ENCODE peak calls at places on chromosomes 1 and 21, in eight cellular contexts. O, J, A, W, X, Y, K and Z are unnamed samples. For H3K9me3, the result is how much of the 10 kb centered on the place peaks cover.

GRCh38 chr1:156444407-156445001 is 56.1 kb downstream of the MEF2D start:
- DNase-seq in O (no peak), J (no peak), A (no peak), W (no peak), X (no peak), Y (peak), K (no peak), Z (no peak)

GRCh38 chr1:20587639-20588017 is 1.3 kb upstream of the CDA start:
- DNase-seq in O (no peak), J (peak), A (no peak), W (no peak), X (no peak), Y (no peak), K (no peak), Z (no peak)

GRCh38 chr1:236081546-236082227 is 16.8 kb upstream of the NID1 start:
- DNase-seq in O (no peak), J (no peak), A (no peak), W (no peak), X (no peak), Y (no peak), K (no peak), Z (no peak)

GRCh38 chr1:98546319-98546718 is 115.2 kb upstream of the SNX7 start:
- DNase-seq in O (no peak), J (no peak), A (no peak), W (no peak), X (no peak), Y (no peak), K (no peak), Z (no peak)

GRCh38 chr1:3454811-3455618 is 550 bp downstream of the ARHGEF16 start:
- DNase-seq in O (peak), J (no peak), A (no peak), W (peak), X (no peak), Y (no peak), K (no peak), Z (no peak)

GRCh38 chr1:78687914-78688313 is 38.3 kb downstream of the IFI44 start:
- DNase-seq in O (no peak), J (no peak), A (no peak), W (no peak), X (no peak), Y (no peak), K (no peak), Z (no peak)

GRCh38 chr1:19418503-19418971 is 66.8 kb downstream of the CAPZB start:
- DNase-seq in O (no peak), J (no peak), A (no peak), W (no peak), X (no peak), Y (no peak), K (no peak), Z (no peak)

GRCh38 chr1:109341944-109342925 is 35.4 kb upstream of the MYBPHL start:
- DNase-seq in O (no peak), J (no peak), A (no peak), W (no peak), X (no peak), Y (no peak), K (no peak), Z (no peak)

GRCh38 chr1:19481826-19482398 is 3.4 kb downstream of the CAPZB start:
- DNase-seq in O (no peak), J (no peak), A (no peak), W (no peak), X (no peak), Y (no peak), K (no peak), Z (no peak)

GRCh38 chr1:235697517-235697916 is 47.9 kb upstream of the GNG4 start:
- DNase-seq in O (no peak), J (no peak), A (no peak), W (no peak), X (no peak), Y (peak), K (no peak), Z (no peak)

GRCh38 chr1:179867493-179868330 is 9.9 kb downstream of the TOR1AIP2 start:
- DNase-seq in O (no peak), J (peak), A (peak), W (no peak), X (no peak), Y (peak), K (no peak), Z (no peak)

GRCh38 chr1:86335906-86336305 is 60.2 kb downstream of the ODF2L start:
- DNase-seq in O (no peak), J (no peak), A (no peak), W (no peak), X (no peak), Y (no peak), K (no peak), Z (no peak)

GRCh38 chr1:228372183-228373003 is 34.2 kb downstream of the TRIM11 start:
- DNase-seq in O (peak), J (no peak), A (no peak), W (peak), X (no peak), Y (no peak), K (no peak), Z (no peak)

GRCh38 chr1:53688703-53689102 is 50.3 kb downstream of the GLIS1 start:
- DNase-seq in O (no peak), J (no peak), A (no peak), W (no peak), X (no peak), Y (no peak), K (no peak), Z (no peak)

GRCh38 chr1:65527211-65527610 is 106.7 kb downstream of the LEPR start:
- DNase-seq in O (no peak), J (no peak), A (no peak), W (no peak), X (no peak), Y (no peak), K (no peak), Z (no peak)

GRCh38 chr1:93317207-93317606 is 28.5 kb upstream of the DR1 start:
- DNase-seq in O (peak), J (peak), A (no peak), W (no peak), X (no peak), Y (no peak), K (no peak), Z (no peak)

GRCh38 chr1:216750031-216750627 is 26.9 kb upstream of the ESRRG start:
- DNase-seq in O (no peak), J (no peak), A (no peak), W (no peak), X (no peak), Y (no peak), K (no peak), Z (no peak)

GRCh38 chr1:43372172-43372571 is 4.4 kb upstream of the ELOVL1 start:
- DNase-seq in O (no peak), J (no peak), A (no peak), W (no peak), X (no peak), Y (no peak), K (no peak), Z (no peak)

GRCh38 chr1:182134257-182134656 is 72.7 kb upstream of the ZNF648 start:
- DNase-seq in O (no peak), J (no peak), A (no peak), W (no peak), X (no peak), Y (no peak), K (no peak), Z (no peak)

GRCh38 chr1:168301664-168302320 is 21.1 kb downstream of the TBX19 start:
- DNase-seq in O (no peak), J (no peak), A (no peak), W (no peak), X (no peak), Y (no peak), K (no peak), Z (no peak)

GRCh38 chr1:222370911-222371717 is 176.8 kb downstream of the HHIPL2 start:
- DNase-seq in O (no peak), J (no peak), A (no peak), W (no peak), X (no peak), Y (no peak), K (no peak), Z (no peak)

GRCh38 chr1:175385316-175385715 is 192.7 kb upstream of the KIAA0040 start:
- DNase-seq in O (no peak), J (no peak), A (no peak), W (no peak), X (no peak), Y (no peak), K (no peak), Z (no peak)

GRCh38 chr21:42769820-42770716 is 109.3 kb downstream of the WDR4 start:
- DNase-seq in O (no peak), J (no peak), A (no peak), W (no peak), X (no peak), Y (no peak), K (no peak), Z (no peak)

GRCh38 chr1:51850420-51851297 is 27.9 kb downstream of the NRDC start:
- DNase-seq in O (no peak), J (no peak), A (no peak), W (no peak), X (no peak), Y (no peak), K (no peak), Z (no peak)

GRCh38 chr1:225451840-225452515 is 24.1 kb upstream of the LBR start:
- DNase-seq in O (no peak), J (peak), A (no peak), W (no peak), X (no peak), Y (no peak), K (no peak), Z (no peak)

GRCh38 chr1:211258756-211259595 is at the start of gene RCOR3:
- DNase-seq in O (peak), J (peak), A (peak), W (peak), X (peak), Y (peak), K (peak), Z (peak)

GRCh38 chr1:185804608-185805007 is 70.4 kb downstream of the HMCN1 start:
- DNase-seq in O (no peak), J (no peak), A (no peak), W (no peak), X (no peak), Y (no peak), K (no peak), Z (no peak)

GRCh38 chr1:207644852-207645631 is at the start of gene CR1L:
- DNase-seq in O (peak), J (peak), A (peak), W (peak), X (peak), Y (peak), K (no peak), Z (peak)

GRCh38 chr1:25706146-25707089 is 89.8 kb downstream of the MAN1C1 start:
- DNase-seq in O (no peak), J (no peak), A (no peak), W (no peak), X (no peak), Y (no peak), K (no peak), Z (no peak)

GRCh38 chr1:56061824-56062223 is 517.5 kb downstream of the PLPP3 start:
- DNase-seq in O (no peak), J (no peak), A (no peak), W (no peak), X (no peak), Y (no peak), K (no peak), Z (no peak)

DNA sequence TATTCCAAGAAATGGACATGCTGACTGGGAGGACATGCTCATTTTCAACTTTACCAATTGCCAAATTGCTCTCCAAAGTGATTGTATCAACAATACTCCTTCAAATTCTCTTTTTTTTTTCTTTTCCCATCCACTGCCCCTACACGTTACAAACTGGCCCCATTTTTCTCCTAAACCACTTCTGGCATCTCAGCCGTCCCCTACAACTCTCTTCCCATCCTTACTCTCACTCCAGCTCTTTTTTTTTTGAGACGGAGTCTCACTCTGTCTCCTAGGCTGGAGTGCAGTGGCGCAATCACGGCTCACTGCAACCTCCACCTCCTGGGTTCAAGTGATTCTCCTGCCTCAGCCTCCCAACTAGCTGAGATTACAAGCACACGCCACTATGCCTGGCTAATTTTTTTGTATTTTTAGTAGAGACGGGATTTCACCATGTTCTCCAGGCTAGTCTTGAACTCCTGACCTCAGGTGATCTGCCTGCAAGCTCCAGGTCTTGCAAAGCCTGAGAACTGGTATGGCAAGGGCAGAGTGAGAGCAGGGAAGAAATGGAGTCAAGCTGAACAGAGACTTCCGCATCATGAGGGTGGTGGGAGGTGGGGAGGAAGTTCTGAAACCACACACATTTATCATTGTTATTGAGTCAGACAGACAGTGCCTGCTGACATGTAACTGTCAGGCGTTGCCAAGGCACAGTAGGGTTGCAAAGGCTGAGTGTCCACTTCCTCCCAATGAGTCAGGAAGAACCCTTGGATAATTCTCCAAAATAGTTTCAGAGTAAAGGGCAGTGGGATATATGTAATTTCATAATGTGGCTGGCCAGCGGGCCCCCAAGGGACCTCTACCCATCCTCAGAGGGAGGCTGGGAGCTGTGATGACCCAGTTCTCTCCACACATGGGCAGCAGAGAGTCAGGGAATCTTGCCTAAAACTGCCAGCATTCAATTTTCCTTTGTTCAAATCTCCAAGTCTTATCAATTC is 17.4 kb downstream of the CELA3A start:
- DNase-seq in O (peak), J (peak), A (peak), W (peak), X (no peak), Y (peak), K (no peak), Z (no peak)
- H3K4me3 ChIP-seq in O (no peak), J (no peak), A (no peak), W (no peak), X (no peak), Y (no peak), K (no peak), Z (no peak)

GRCh38 chr1:49627781-49628180 is 396.0 kb downstream of the AGBL4 start:
- DNase-seq in O (no peak), J (no peak), A (no peak), W (no peak), X (no peak), Y (no peak), K (no peak), Z (no peak)
- H3K9me3 ChIP-seq in O (under half), J (under half), A (under half), W (under half), X (under half), Y (under half), K (under half), Z (under half)

GRCh38 chr1:83996621-83997020 is 2.3 kb downstream of the TTLL7 start:
- DNase-seq in O (no peak), J (no peak), A (no peak), W (no peak), X (no peak), Y (no peak), K (no peak), Z (no peak)
- H3K27ac ChIP-seq in O (no peak), J (peak), A (no peak), W (no peak), X (peak), Y (no peak), K (no peak), Z (peak)

DNA sequence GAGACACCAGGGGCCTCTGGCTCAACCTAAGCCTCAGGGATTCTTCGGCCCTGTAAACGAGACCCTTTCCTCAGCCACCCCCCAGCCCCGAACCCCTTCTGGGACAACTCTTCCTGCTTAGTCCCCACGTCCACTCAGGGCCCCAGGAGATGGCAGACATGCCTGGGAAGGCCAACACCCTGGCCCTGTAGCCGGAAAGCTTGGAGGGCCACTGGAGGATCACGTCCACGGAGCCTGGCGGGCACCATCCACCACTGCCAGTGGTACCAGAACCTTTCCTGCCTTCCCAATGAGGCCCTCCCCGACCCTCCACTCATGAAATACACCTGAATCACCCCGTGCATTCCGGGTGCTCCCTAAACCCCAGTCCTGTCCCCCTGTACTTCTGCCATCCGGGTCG is 2.0 kb downstream of the AURKAIP1 start:
- DNase-seq in O (no peak), J (no peak), A (no peak), W (peak), X (no peak), Y (no peak), K (no peak), Z (no peak)
- H3K4me3 ChIP-seq in O (no peak), J (no peak), A (no peak), W (peak), X (no peak), Y (no peak), K (no peak), Z (no peak)